ENCODE peak calls at places on chromosomes 12 and 14, in seven cellular contexts. One of them, this sample, is unnamed.
A peak's percentile ranks its signal among the peaks of the same experiment; 100 is the strongest.

GRCh38 chr12:96073346-96074336 is 38.3 kb upstream of the LTA4H start:
- DNase-seq in MM.1S: no peak
- DNase-seq in neural progenitor cell: peak; percentile 31
- DNase-seq in GM12878: no peak
- DNase-seq in H1: no peak
- DNase-seq in fibroblast of lung: no peak
- DNase-seq in astrocyte: no peak
- DNase-seq in this sample: peak; percentile 60

GRCh38 chr12:124677552-124678356 is 110.3 kb upstream of the NCOR2 start:
- DNase-seq in fibroblast of lung: no peak
- DNase-seq in GM12878: no peak
- DNase-seq in neural progenitor cell: no peak
- DNase-seq in astrocyte: no peak
- DNase-seq in H1: no peak
- DNase-seq in MM.1S: no peak
- DNase-seq in this sample: no peak

GRCh38 chr14:101118746-101119610 is 215.5 kb upstream of the RTL1 start:
- DNase-seq in neural progenitor cell: no peak
- DNase-seq in astrocyte: no peak
- DNase-seq in GM12878: no peak
- DNase-seq in MM.1S: no peak
- DNase-seq in fibroblast of lung: no peak
- DNase-seq in H1: peak; percentile 30
- DNase-seq in this sample: no peak

GRCh38 chr14:93582516-93582915 is 151.8 kb downstream of the UNC79 start:
- DNase-seq in fibroblast of lung: no peak
- DNase-seq in H1: no peak
- DNase-seq in GM12878: no peak
- DNase-seq in MM.1S: no peak
- DNase-seq in neural progenitor cell: peak; percentile 22
- DNase-seq in astrocyte: no peak
- DNase-seq in this sample: no peak

GRCh38 chr12:45125997-45126396 is 75.1 kb upstream of the DBX2 start:
- DNase-seq in neural progenitor cell: no peak
- DNase-seq in fibroblast of lung: no peak
- DNase-seq in H1: no peak
- DNase-seq in GM12878: no peak
- DNase-seq in MM.1S: no peak
- DNase-seq in astrocyte: no peak
- DNase-seq in this sample: peak; percentile 71

GRCh38 chr12:81263072-81263471 is 185.2 kb downstream of the ACSS3 start:
- DNase-seq in H1: no peak
- DNase-seq in GM12878: no peak
- DNase-seq in astrocyte: no peak
- DNase-seq in fibroblast of lung: no peak
- DNase-seq in neural progenitor cell: no peak
- DNase-seq in MM.1S: no peak
- DNase-seq in this sample: no peak

GRCh38 chr12:80041691-80042090 is 57.6 kb upstream of the OTOGL start:
- DNase-seq in astrocyte: peak; percentile 87
- DNase-seq in MM.1S: no peak
- DNase-seq in neural progenitor cell: no peak
- DNase-seq in GM12878: no peak
- DNase-seq in fibroblast of lung: peak; percentile 80
- DNase-seq in H1: no peak
- DNase-seq in this sample: peak; percentile 50

GRCh38 chr12:43349863-43350262 is 202.1 kb downstream of the ADAMTS20 start:
- DNase-seq in neural progenitor cell: no peak
- DNase-seq in GM12878: no peak
- DNase-seq in H1: no peak
- DNase-seq in fibroblast of lung: peak; percentile 43
- DNase-seq in astrocyte: no peak
- DNase-seq in MM.1S: no peak
- DNase-seq in this sample: no peak

GRCh38 chr14:82537831-82538230 is 1004.2 kb upstream of the SEL1L start:
- DNase-seq in GM12878: no peak
- DNase-seq in neural progenitor cell: peak; percentile 5
- DNase-seq in H1: no peak
- DNase-seq in astrocyte: no peak
- DNase-seq in fibroblast of lung: no peak
- DNase-seq in MM.1S: no peak
- DNase-seq in this sample: no peak

GRCh38 chr14:79597561-79597960 is 613.7 kb downstream of the DIO2 start:
- DNase-seq in H1: no peak
- DNase-seq in neural progenitor cell: no peak
- DNase-seq in MM.1S: no peak
- DNase-seq in GM12878: no peak
- DNase-seq in astrocyte: peak; percentile 74
- DNase-seq in fibroblast of lung: peak; percentile 38
- DNase-seq in this sample: no peak

GRCh38 chr12:123645851-123646250 is 12.2 kb downstream of the GTF2H3 start:
- DNase-seq in GM12878: no peak
- DNase-seq in MM.1S: no peak
- DNase-seq in H1: no peak
- DNase-seq in fibroblast of lung: no peak
- DNase-seq in astrocyte: no peak
- DNase-seq in neural progenitor cell: no peak
- DNase-seq in this sample: no peak

DNA sequence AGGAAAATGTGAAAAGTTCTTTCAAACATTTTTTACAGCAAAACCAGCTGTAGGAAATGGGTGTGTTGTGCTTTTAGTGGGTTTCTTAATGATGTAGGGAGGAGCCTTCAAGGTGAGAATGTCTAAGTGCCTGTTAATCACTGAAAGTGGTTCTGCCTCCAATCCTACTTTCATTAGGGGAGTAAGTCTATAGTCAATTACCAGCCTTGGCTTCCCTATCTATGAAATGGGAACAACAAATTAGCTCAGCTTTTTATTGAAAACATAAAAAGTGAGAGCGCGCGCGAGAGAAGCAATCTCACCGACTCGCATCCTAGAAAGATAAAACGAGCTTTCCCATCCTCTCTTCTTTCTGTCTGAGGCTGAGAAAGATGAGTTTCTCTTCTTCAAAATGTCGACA is 140.0 kb upstream of the LHX5 start:
- DNase-seq in GM12878: no peak
- DNase-seq in MM.1S: no peak
- DNase-seq in astrocyte: no peak
- DNase-seq in neural progenitor cell: no peak
- DNase-seq in H1: no peak
- DNase-seq in fibroblast of lung: no peak
- DNase-seq in this sample: no peak
- H2AFZ ChIP-seq in GM12878: no peak overlapping the region
- H2AFZ ChIP-seq in MM.1S: no peak overlapping the region
- H2AFZ ChIP-seq in astrocyte: no peak overlapping the region
- H2AFZ ChIP-seq in neural progenitor cell: no peak overlapping the region
- H2AFZ ChIP-seq in H1: no peak overlapping the region
- H2AFZ ChIP-seq in fibroblast of lung: no peak overlapping the region
- H2AFZ ChIP-seq in this sample: no peak overlapping the region

DNA sequence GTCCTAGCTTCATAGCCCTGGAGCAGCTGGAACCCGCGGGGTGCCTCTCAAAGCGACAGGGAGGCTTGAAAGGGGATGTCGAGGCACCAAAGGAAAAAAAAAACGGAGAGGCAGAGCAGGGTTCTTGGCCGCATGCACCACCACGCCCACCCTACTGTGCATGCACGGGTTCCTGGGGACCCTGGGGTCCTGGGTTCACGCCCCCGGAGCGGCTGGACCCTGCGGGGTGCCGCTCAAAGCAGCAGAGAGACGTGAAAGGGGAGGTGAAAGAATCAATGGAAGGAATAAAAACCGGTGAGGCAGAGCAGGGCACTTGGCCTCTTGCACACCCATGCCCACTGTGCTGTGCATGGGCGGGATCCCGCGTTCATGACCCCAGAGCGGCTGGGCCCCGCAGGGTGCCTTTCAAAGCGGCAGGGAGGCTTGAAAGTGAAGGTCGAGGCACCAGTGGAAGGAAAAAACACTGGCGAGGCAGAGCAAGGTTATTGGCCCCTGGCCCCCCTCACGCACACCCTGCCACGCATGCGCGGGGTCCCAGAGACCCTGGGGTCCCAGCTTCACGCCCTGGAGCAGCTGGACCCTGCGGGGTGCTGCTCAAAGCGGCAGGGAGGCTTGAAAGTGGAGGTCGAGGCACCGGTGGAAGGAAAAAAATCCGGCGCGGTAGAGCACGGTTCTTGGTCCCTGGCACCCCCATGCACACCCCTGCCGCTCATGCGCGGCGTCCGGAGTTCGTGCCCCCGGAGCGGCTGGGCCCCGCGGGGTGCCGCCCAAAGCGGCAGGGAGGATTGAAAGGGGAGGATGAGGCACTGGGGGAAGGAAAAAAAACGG is 318.5 kb downstream of the ALG10 start:
- DNase-seq in MM.1S: no peak
- DNase-seq in astrocyte: no peak
- DNase-seq in GM12878: no peak
- DNase-seq in neural progenitor cell: no peak
- DNase-seq in H1: no peak
- DNase-seq in fibroblast of lung: no peak
- DNase-seq in this sample: no peak
- TF ChIP-seq EZH2 in MM.1S: no peak
- TF ChIP-seq EZH2 in astrocyte: no peak
- TF ChIP-seq EZH2 in GM12878: no peak
- TF ChIP-seq EZH2 in neural progenitor cell: no peak
- TF ChIP-seq EZH2 in H1: no peak
- TF ChIP-seq EZH2 in fibroblast of lung: no peak
- TF ChIP-seq EZH2 in this sample: no peak

DNA sequence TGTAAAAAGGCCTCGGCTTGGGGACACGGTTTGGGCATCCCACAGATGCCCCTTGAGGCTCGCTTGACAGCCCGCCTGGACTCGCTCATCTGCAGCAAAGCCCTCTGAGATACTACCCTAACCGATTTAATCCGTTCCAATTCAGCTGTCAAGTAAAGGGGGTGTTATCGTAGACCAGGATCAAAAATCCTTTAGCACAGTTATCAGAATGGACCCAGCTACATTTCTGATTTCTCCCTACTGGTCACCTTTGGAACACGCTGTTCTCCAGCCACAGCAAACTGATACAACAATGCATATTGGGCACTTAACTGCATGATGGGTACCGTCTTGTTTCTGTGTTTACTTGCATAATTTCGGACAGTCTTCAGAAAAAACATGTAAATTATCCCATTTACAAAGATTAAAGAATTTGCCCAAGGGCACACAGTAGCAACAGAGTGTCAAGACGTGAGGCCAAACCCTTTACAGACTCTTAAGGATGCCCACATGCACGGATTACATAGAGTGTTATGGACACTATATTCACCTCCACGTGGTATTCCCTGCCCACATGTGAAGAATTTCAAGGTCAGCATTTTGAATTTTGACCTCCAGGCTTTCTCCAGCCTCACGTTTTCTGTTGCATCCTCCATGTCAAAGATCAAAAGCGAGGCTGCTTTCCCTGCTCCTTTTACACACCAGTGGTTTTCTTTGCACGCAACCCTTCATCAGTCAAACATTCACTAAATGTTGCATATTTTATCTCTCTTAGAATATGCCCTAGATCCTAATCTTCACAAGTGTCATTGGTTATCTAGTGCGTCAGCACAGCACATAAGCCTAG is 3.2 kb upstream of the DUSP6 start:
- DNase-seq in astrocyte: no peak
- DNase-seq in neural progenitor cell: peak; percentile 16
- DNase-seq in fibroblast of lung: peak; percentile 40
- DNase-seq in H1: no peak
- DNase-seq in GM12878: no peak
- DNase-seq in MM.1S: no peak
- DNase-seq in this sample: peak; percentile 19
- H2AFZ ChIP-seq in astrocyte: peak overlapping the region; percentile 79
- H2AFZ ChIP-seq in neural progenitor cell: no peak overlapping the region
- H2AFZ ChIP-seq in fibroblast of lung: no peak overlapping the region
- H2AFZ ChIP-seq in H1: no peak overlapping the region
- H2AFZ ChIP-seq in GM12878: no peak overlapping the region
- H2AFZ ChIP-seq in MM.1S: peak overlapping the region; percentile 31
- H2AFZ ChIP-seq in this sample: peak overlapping the region; percentile 56

DNA sequence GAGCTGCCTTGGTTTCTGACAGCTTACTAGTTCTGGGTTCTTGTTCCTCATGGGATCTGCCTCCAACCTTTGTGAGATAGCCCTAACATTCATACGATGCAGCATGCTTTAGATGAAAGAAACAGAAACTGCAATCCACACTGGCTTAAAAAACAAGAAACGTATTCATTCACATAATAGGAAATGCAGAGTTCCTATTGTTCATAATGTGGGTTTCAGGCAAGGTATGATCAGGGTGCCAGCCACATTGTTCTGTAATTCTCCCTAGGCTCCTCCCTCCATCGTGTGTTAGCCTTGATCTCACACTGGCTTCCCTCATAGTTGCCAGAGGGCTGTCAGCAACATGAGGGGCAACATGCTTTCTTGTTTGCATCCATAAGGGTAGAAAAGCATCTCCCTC is 2.7 kb upstream of the CCDC63 start:
- DNase-seq in astrocyte: no peak
- DNase-seq in H1: no peak
- DNase-seq in neural progenitor cell: no peak
- DNase-seq in fibroblast of lung: no peak
- DNase-seq in GM12878: no peak
- DNase-seq in MM.1S: no peak
- DNase-seq in this sample: no peak
- TF ChIP-seq EZH2 in astrocyte: no peak
- TF ChIP-seq EZH2 in H1: no peak
- TF ChIP-seq EZH2 in neural progenitor cell: no peak
- TF ChIP-seq EZH2 in fibroblast of lung: no peak
- TF ChIP-seq EZH2 in GM12878: no peak
- TF ChIP-seq EZH2 in MM.1S: no peak
- TF ChIP-seq EZH2 in this sample: no peak

DNA sequence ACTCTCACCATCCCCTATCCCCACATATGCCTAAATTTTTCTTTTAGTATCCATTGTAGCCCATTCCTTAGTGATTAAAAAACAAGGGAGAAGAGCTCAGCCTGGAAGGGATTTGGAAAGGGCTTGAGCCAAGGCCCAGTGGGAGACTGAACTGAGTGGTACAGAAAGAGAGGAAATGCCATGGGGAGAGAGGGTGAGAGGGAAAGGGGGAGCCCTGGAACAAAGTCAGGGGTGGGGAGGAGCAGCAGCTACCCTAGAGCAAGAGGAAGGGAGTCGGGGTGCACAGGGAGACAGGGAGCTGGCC is 2.6 kb upstream of the ATN1 start:
- DNase-seq in neural progenitor cell: peak; percentile 64
- DNase-seq in MM.1S: no peak
- DNase-seq in astrocyte: no peak
- DNase-seq in GM12878: no peak
- DNase-seq in fibroblast of lung: no peak
- DNase-seq in H1: peak; percentile 69
- DNase-seq in this sample: no peak
- H2AFZ ChIP-seq in neural progenitor cell: no peak overlapping the region
- H2AFZ ChIP-seq in MM.1S: no peak overlapping the region
- H2AFZ ChIP-seq in astrocyte: peak overlapping the region; percentile 49
- H2AFZ ChIP-seq in GM12878: no peak overlapping the region
- H2AFZ ChIP-seq in fibroblast of lung: no peak overlapping the region
- H2AFZ ChIP-seq in H1: no peak overlapping the region
- H2AFZ ChIP-seq in this sample: peak overlapping the region; percentile 76

GRCh38 chr12:3199551-3200031 is 122.4 kb downstream of the TSPAN9 start:
- DNase-seq in MM.1S: no peak
- DNase-seq in fibroblast of lung: peak; percentile 52
- DNase-seq in GM12878: no peak
- DNase-seq in H1: peak; percentile 64
- DNase-seq in neural progenitor cell: peak; percentile 69
- DNase-seq in astrocyte: peak; percentile 36
- DNase-seq in this sample: no peak
- TF ChIP-seq EZH2 in MM.1S: no peak
- TF ChIP-seq EZH2 in fibroblast of lung: peak; percentile 43
- TF ChIP-seq EZH2 in GM12878: no peak
- TF ChIP-seq EZH2 in H1: peak; percentile 27
- TF ChIP-seq EZH2 in neural progenitor cell: peak; percentile 73
- TF ChIP-seq EZH2 in astrocyte: no peak
- TF ChIP-seq EZH2 in this sample: no peak

This sample was measured in mammary epithelial cell.